ENCODE peak calls at places on chromosomes 2 and 18, in nine cellular contexts. Y, T, G, R, N, F, K, B and S are unnamed samples.

GRCh38 chr2:82139979-82140611 is 1835.5 kb upstream of the LRRTM1 start:
- DNase-seq in T (no peak), F (no peak), K (no peak), R (no peak), Y (no peak), G (no peak), B (no peak), N (no peak), S (no peak)

GRCh38 chr18:48547456-48548403 is 8.9 kb downstream of the CTIF start:
- DNase-seq in F (no peak), R (no peak), B (peak; percentile 52), T (peak; percentile 89), Y (no peak), G (no peak), N (no peak), K (no peak), S (peak; percentile 77)

GRCh38 chr2:127479219-127479825 is 47.0 kb downstream of the IWS1 start:
- DNase-seq in F (peak; percentile 68), G (peak; percentile 73), N (no peak), B (no peak), R (no peak), K (peak; percentile 27), Y (peak; percentile 70), T (peak; percentile 47), S (peak; percentile 81)

GRCh38 chr2:38394903-38395341 is 17.8 kb upstream of the ATL2 start:
- DNase-seq in R (no peak), K (no peak), F (peak; percentile 36), T (no peak), Y (no peak), G (no peak), N (no peak), B (no peak), S (no peak)

GRCh38 chr2:7363906-7364305 is 446.7 kb downstream of the RNF144A start:
- DNase-seq in G (no peak), R (no peak), F (no peak), B (no peak), K (no peak), N (no peak), T (no peak), Y (peak; percentile 29), S (no peak)

GRCh38 chr18:62187543-62188378 is 706 bp downstream of the RELCH start:
- DNase-seq in Y (peak; percentile 64), K (no peak), N (peak; percentile 22), G (peak; percentile 17), F (peak; percentile 8), B (no peak), R (peak; percentile 66), T (no peak), S (peak; percentile 26)

GRCh38 chr2:219104107-219105050 is 43.7 kb upstream of the IHH start:
- DNase-seq in G (peak; percentile 66), B (no peak), T (no peak), Y (peak; percentile 67), K (no peak), N (no peak), R (no peak), F (peak; percentile 53), S (peak; percentile 38)

GRCh38 chr2:56448999-56449431 is 265.2 kb downstream of the CCDC85A start:
- DNase-seq in B (peak; percentile 38), N (no peak), Y (peak; percentile 21), F (no peak), K (no peak), T (no peak), R (no peak), G (peak; percentile 88), S (peak; percentile 14)

GRCh38 chr18:54229660-54230059 is 5.2 kb upstream of the MBD2 start:
- DNase-seq in N (no peak), G (no peak), F (no peak), T (no peak), Y (no peak), B (no peak), K (no peak), R (no peak), S (no peak)

GRCh38 chr2:10399358-10399757 is 48.8 kb downstream of the ODC1 start:
- DNase-seq in T (no peak), F (no peak), R (no peak), B (no peak), Y (no peak), K (no peak), N (no peak), G (no peak), S (no peak)

GRCh38 chr18:36296591-36297418 is 708 bp upstream of the FHOD3 start:
- DNase-seq in G (peak; percentile 32), K (peak; percentile 50), Y (peak; percentile 88), B (peak; percentile 91), R (peak; percentile 82), N (no peak), T (peak; percentile 27), F (peak; percentile 60), S (peak; percentile 82)

GRCh38 chr2:128554151-128554769 is 235.6 kb upstream of the HS6ST1 start:
- DNase-seq in F (no peak), R (no peak), B (no peak), N (no peak), T (no peak), G (no peak), K (no peak), Y (no peak), S (no peak)
- H3K4me3 ChIP-seq in F (no peak overlapping the region), R (no peak overlapping the region), B (no peak overlapping the region), N (no peak overlapping the region), T (no peak overlapping the region), G (no peak overlapping the region), K (no peak overlapping the region), Y (no peak overlapping the region), S (no peak overlapping the region)

GRCh38 chr2:189579585-189579984 is 1.0 kb downstream of the SLC40A1 start:
- DNase-seq in T (no peak), G (no peak), K (no peak), F (no peak), Y (no peak), R (no peak), N (no peak), B (no peak), S (peak; percentile 68)
- H3K4me3 ChIP-seq in T (no peak overlapping the region), G (peak overlapping the region; percentile 77), K (peak overlapping the region; percentile 3), F (no peak overlapping the region), Y (no peak overlapping the region), R (peak overlapping the region; percentile 79), N (peak overlapping the region; percentile 63), B (peak overlapping the region; percentile 100), S (peak overlapping the region; percentile 63)

DNA sequence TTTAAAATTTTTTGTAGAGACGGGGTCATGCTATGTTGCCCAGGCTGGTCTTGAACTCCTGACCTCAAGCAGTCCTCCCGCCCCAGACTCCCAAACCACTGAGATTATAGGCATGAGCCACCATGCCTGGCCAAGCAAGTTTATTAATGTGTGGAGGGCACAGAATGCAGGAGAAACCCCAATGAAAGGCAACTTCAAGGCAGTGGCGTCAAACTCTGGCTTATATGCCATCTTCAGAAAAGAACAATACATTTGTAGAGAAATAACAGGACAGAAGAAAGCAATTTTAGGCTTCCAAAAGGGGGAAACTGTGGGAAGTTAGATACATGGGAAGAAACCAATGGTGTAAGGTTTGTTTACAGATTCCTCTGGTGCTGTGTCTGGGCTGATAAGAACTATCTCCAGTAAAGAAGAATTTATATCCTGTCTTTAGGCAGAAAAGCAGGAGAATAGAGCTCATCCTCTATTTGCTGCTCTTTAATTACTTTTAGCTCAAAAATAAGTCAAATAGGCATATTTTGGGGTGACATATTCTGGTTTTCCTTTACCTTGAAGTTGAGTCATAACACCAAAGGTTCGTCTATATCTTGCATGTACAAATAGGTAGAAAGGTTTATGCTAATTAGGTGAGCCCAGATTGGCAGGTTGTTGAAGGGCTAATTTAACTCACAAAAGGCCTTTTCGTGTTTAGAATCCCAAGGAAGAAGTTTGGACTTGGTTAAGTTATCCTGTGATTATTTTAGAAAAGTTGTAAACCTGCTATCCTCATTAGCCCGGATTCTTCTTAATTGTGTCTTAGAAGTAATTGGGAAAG is 26.0 kb upstream of the TMEM214 start:
- DNase-seq in F (no peak), N (no peak), G (no peak), Y (no peak), B (no peak), T (no peak), R (no peak), K (no peak), S (no peak)
- H3K4me3 ChIP-seq in F (no peak overlapping the region), N (no peak overlapping the region), G (no peak overlapping the region), Y (no peak overlapping the region), B (no peak overlapping the region), T (no peak overlapping the region), R (no peak overlapping the region), K (no peak overlapping the region), S (no peak overlapping the region)

GRCh38 chr2:64865073-64865830 is 123.9 kb upstream of the SLC1A4 start:
- DNase-seq in Y (peak; percentile 85), T (no peak), K (no peak), N (peak; percentile 63), F (no peak), B (peak; percentile 86), R (peak; percentile 89), G (no peak), S (peak; percentile 83)

GRCh38 chr2:64863097-64863820 is 125.9 kb upstream of the SLC1A4 start:
- DNase-seq in Y (no peak), G (no peak), B (no peak), N (no peak), F (no peak), K (no peak), R (no peak), T (no peak), S (no peak)

GRCh38 chr2:64866797-64867196 is 122.4 kb upstream of the SLC1A4 start:
- DNase-seq in Y (no peak), R (peak; percentile 71), G (no peak), T (peak; percentile 90), F (peak; percentile 71), B (peak; percentile 62), N (no peak), K (peak; percentile 94), S (peak; percentile 86)

GRCh38 chr2:64867253-64867996 is 121.8 kb upstream of the SLC1A4 start:
- DNase-seq in F (no peak), K (no peak), Y (no peak), B (peak; percentile 52), G (no peak), R (no peak), N (no peak), T (no peak), S (no peak)

DNA sequence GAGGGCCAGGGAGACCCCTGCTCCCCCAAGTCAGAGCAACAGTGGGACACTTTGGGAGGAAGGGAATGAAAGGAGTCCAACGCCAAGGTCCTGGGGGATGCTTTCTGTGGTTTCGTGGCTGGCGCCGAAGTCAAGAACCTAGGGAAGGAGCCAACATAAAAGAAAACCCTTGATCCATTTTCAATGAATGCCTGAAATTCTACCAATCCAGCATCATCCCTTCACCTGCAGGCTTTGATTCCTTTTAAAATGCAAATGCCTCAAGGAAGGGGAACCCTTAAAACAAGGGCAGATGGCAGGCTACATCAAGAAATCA is 123.4 kb upstream of the SLC1A4 start:
- DNase-seq in N (no peak), K (no peak), B (no peak), G (no peak), R (no peak), F (no peak), T (no peak), Y (no peak), S (peak; percentile 32)
- H3K4me3 ChIP-seq in N (no peak overlapping the region), K (peak overlapping the region; percentile 44), B (no peak overlapping the region), G (peak overlapping the region; percentile 81), R (peak overlapping the region; percentile 63), F (peak overlapping the region; percentile 46), T (no peak overlapping the region), Y (no peak overlapping the region), S (peak overlapping the region; percentile 59)